ENCODE peak calls at places on chromosomes 1 and 21, in six cellular contexts. R is fibroblast of lung, C is MM.1S, W is mammary epithelial cell, Q is neuronal stem cell, B is K562. E is an unnamed sample.

GRCh38 chr1:183837062-183837461 is 32.1 kb downstream of the RGL1 start:
- DNase-seq in C (no peak), R (no peak), Q (no peak), W (no peak), B (no peak), E (no peak)

GRCh38 chr1:29563092-29563491 is 326.8 kb downstream of the PTPRU start:
- DNase-seq in B (no peak), Q (no peak), C (no peak), W (no peak), R (no peak), E (peak; percentile 6)

GRCh38 chr1:117753652-117754051 is 147.8 kb downstream of the TENT5C start:
- DNase-seq in R (peak; percentile 73), Q (no peak), C (peak; percentile 21), B (no peak), W (peak; percentile 20), E (peak; percentile 61)

GRCh38 chr21:45381036-45381787 is 23.8 kb upstream of the COL18A1 start:
- DNase-seq in R (no peak), Q (no peak), C (no peak), B (no peak), W (no peak), E (no peak)

GRCh38 chr1:43238104-43238503 is 31.7 kb upstream of the TMEM125 start:
- DNase-seq in R (peak; percentile 72), W (peak; percentile 28), B (peak; percentile 40), C (peak; percentile 19), Q (peak; percentile 64), E (peak; percentile 74)

GRCh38 chr1:29122987-29123870 is 474 bp downstream of the TMEM200B start:
- DNase-seq in R (peak; percentile 58), C (no peak), B (no peak), Q (peak; percentile 23), W (no peak), E (no peak)

GRCh38 chr1:184116287-184116686 is 64.8 kb downstream of the TSEN15 start:
- DNase-seq in Q (no peak), R (no peak), C (no peak), B (no peak), W (no peak), E (no peak)

GRCh38 chr1:235060607-235061470 is 67.8 kb downstream of the TOMM20 start:
- DNase-seq in R (peak; percentile 32), Q (no peak), C (peak; percentile 34), B (no peak), W (peak; percentile 85), E (peak; percentile 79)

GRCh38 chr1:154621875-154622274 is 13.9 kb upstream of the ADAR start:
- DNase-seq in C (no peak), R (no peak), W (no peak), Q (no peak), B (no peak), E (no peak)

GRCh38 chr1:87799451-87799850 is 470.8 kb downstream of the LMO4 start:
- DNase-seq in Q (no peak), R (no peak), B (no peak), C (no peak), W (no peak), E (no peak)

GRCh38 chr1:3473381-3473844 is 18.9 kb downstream of the ARHGEF16 start:
- DNase-seq in W (peak; percentile 89), B (no peak), Q (no peak), C (no peak), R (peak; percentile 88), E (no peak)

GRCh38 chr1:234320549-234320948 is 52.7 kb upstream of the COA6 start:
- DNase-seq in Q (no peak), W (peak; percentile 55), R (no peak), C (no peak), B (no peak), E (no peak)

GRCh38 chr1:3775248-3775497 is 2.6 kb downstream of the SMIM1 start:
- DNase-seq in B (peak; percentile 66), W (no peak), Q (no peak), R (no peak), C (no peak), E (no peak)

GRCh38 chr1:219568728-219569127 is 44.2 kb downstream of the ZC3H11B start:
- DNase-seq in C (no peak), B (no peak), R (no peak), W (no peak), Q (no peak), E (peak; percentile 87)

GRCh38 chr1:143718524-143718923 is 253.3 kb downstream of the FAM72C start:
- DNase-seq in R (no peak), Q (no peak), C (no peak), W (no peak), B (no peak), E (no peak)

GRCh38 chr1:204726478-204726877 is 40.9 kb upstream of the LRRN2 start:
- DNase-seq in C (no peak), B (no peak), Q (no peak), R (peak; percentile 3), W (peak; percentile 56), E (peak; percentile 98)

GRCh38 chr1:47584249-47584648 is 146.4 kb downstream of the FOXD2 start:
- DNase-seq in Q (no peak), B (no peak), C (no peak), R (no peak), W (no peak), E (no peak)

GRCh38 chr21:38945536-38946245 is 140.0 kb downstream of the ETS2 start:
- DNase-seq in Q (peak; percentile 71), W (no peak), B (no peak), R (peak; percentile 59), C (no peak), E (no peak)

GRCh38 chr1:87435484-87435883 is 106.8 kb downstream of the LMO4 start:
- DNase-seq in W (peak; percentile 51), Q (no peak), B (peak; percentile 69), R (peak; percentile 14), C (no peak), E (peak; percentile 56)

GRCh38 chr1:200323856-200324400 is 85.9 kb downstream of the ZNF281 start:
- DNase-seq in Q (no peak), W (peak; percentile 63), R (peak; percentile 32), C (no peak), B (no peak), E (peak; percentile 55)

GRCh38 chr1:73953611-73954010 is 244.4 kb downstream of the LRRIQ3 start:
- DNase-seq in R (no peak), C (no peak), B (no peak), Q (no peak), W (no peak), E (no peak)

GRCh38 chr1:151060241-151061011 is at the start of gene MLLT11:
- DNase-seq in B (peak; percentile 40), W (peak; percentile 57), R (peak; percentile 58), Q (peak; percentile 85), C (no peak), E (peak; percentile 66)

GRCh38 chr1:198157241-198157846 is 546 bp downstream of the NEK7 start:
- DNase-seq in B (peak; percentile 69), C (peak; percentile 96), R (peak; percentile 96), Q (peak; percentile 86), W (peak; percentile 93), E (peak; percentile 87)

GRCh38 chr1:8350914-8351684 is 33.2 kb downstream of the SLC45A1 start:
- DNase-seq in R (no peak), Q (no peak), C (no peak), B (no peak), W (no peak), E (no peak)

GRCh38 chr1:8352886-8353285 is 35.0 kb downstream of the SLC45A1 start:
- DNase-seq in B (no peak), C (no peak), W (no peak), R (no peak), Q (no peak), E (no peak)

GRCh38 chr1:8351693-8352470 is 34.0 kb downstream of the SLC45A1 start:
- DNase-seq in Q (no peak), W (peak; percentile 71), C (no peak), B (peak; percentile 71), R (no peak), E (peak; percentile 23)

GRCh38 chr1:8353386-8353785 is 35.5 kb downstream of the SLC45A1 start:
- DNase-seq in R (no peak), B (no peak), C (no peak), Q (no peak), W (no peak), E (no peak)

DNA sequence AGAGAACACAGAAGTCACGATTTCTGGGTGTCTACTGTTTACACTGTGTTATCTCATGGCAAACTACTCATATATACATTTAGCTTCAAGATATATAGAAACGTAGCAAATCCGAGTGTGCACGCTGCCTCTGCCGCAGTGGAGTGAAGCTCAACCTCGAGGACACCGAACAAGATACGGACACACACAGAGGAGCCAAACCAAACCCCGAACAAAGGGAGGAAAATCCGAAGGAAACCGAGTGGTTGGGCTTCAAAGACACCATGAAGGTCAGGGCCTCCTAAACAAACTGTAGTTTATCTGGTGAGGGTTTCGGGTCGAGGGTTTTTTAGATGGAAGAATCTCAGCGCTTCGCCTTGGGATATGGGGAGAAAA is 34.5 kb downstream of the SLC45A1 start:
- DNase-seq in B (no peak), C (no peak), W (no peak), R (no peak), Q (no peak), E (no peak)
- H3K4me2 ChIP-seq in B (no peak overlapping the region), C (no peak overlapping the region), W (no peak overlapping the region), R (no peak overlapping the region), Q (no peak overlapping the region), E (no peak overlapping the region)

DNA sequence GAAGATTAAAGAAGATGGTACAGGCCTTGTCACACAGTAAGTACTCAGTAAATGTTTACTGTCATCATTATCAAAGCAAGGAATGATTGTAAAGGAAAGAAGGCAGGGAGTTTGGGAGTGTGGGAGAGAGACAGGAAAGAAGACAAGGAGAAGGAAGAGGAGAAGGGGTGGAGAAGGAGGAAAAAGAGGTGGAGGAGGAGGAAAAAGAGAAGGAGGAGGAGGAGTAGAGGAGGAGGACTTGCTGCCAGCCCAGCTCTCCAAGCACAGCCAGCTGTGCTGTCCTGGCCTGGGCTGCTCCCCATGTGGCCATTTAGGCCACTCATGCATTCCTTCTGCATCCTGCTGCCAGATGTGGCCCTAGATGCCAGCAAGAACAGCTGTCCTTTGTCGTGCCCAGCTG is 7.5 kb upstream of the DISP3 start:
- DNase-seq in R (no peak), Q (no peak), B (no peak), C (no peak), W (no peak), E (no peak)
- H3K27me3 ChIP-seq in R (no peaks in the 10 kb centered on the region), Q (no peaks in the 10 kb centered on the region), B (no peaks in the 10 kb centered on the region), C (peaks cover 90% of the 10 kb centered on the region), W (no peaks in the 10 kb centered on the region), E (peaks cover 3% of the 10 kb centered on the region)

DNA sequence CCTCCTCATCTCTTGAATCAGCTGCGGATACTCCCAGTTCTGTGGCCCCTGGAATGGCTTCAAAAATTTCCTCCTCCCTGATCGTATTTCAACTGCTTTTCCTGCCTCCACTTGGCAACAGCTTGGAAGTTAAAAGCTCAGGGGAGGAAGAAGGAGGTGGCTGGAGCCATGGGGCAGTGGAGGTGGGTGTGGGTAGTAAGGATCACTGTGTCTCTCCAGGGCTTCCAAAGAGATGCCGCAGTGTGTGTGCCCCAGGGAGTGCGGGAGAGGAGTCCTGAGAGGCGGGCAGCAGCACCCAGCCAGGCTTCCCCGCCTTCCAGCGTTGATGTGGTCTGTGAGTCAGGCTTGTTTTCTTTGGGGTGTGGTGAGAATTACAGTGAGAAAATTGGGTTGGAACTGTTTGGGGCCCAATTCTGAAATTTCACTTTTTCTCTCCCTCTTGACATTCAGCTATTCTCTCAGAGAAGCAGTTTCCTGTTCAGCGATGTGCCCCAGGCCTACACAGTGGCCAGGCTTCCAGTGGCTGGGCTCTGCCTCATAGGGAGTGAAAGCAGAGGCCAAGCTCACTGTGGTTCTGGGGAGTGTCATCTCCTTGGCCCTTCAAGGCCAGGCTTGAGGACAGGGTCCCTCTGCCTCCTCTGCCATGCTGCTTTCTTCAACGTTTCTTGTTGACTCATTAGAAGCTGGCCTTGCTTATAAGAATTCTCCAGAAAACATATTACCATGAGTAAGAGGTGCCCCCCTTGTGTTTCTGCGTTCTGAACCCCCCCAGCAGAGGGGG is 69.0 kb downstream of the PGM1 start:
- DNase-seq in C (no peak), Q (no peak), B (no peak), R (peak; percentile 87), W (peak; percentile 95), E (peak; percentile 93)
- H3K4me2 ChIP-seq in C (no peak overlapping the region), Q (no peak overlapping the region), B (no peak overlapping the region), R (peak overlapping the region; percentile 9), W (peak overlapping the region; percentile 73), E (peak overlapping the region; percentile 80)

GRCh38 chr1:201593200-201593828 is 54.4 kb downstream of the NAV1 start:
- DNase-seq in C (no peak), R (peak; percentile 97), Q (no peak), W (peak; percentile 69), B (no peak), E (peak; percentile 64)
- H3K27me3 ChIP-seq in C (peaks cover 30% of the 10 kb centered on the region), R (no peaks in the 10 kb centered on the region), Q (no peaks in the 10 kb centered on the region), W (no peaks in the 10 kb centered on the region), B (peaks cover 31% of the 10 kb centered on the region), E (no peaks in the 10 kb centered on the region)